ENCODE peak calls at places on chromosomes 1 and 21, in seven cellular contexts. U is stimulated activated CD8-positive, alpha-beta memory T cell treated with anti-CD3 and anti-CD28 coated beads, Interleukin-15, amount 100 ng/mL, for 1 hour; Z is NCI-H1105; O is LNCaP clone FGC; A is progenitor cell of endocrine pancreas; F is G401; P is activated CD4-positive, alpha-beta T cell treated with anti-CD3 and anti-CD28 coated beads, Interleukin-2, amount 50 U/mL, for 48 hours. B is an unnamed sample.

GRCh38 chr1:110196917-110197782 is 13.0 kb upstream of the KCNC4 start:
- DNase-seq in U (no peak), Z (peak), O (no peak), A (peak), F (peak), P (no peak), B (peak)

GRCh38 chr1:217076902-217077301 is 353.7 kb upstream of the ESRRG start:
- DNase-seq in U (no peak), Z (no peak), O (no peak), A (no peak), F (peak), P (no peak), B (no peak)

GRCh38 chr1:30879940-30880339 is 28.6 kb downstream of the SDC3 start:
- DNase-seq in U (no peak), Z (peak), O (no peak), A (no peak), F (peak), P (no peak), B (peak)

GRCh38 chr1:167328762-167329483 is 108.2 kb downstream of the POU2F1 start:
- DNase-seq in U (no peak), Z (no peak), O (no peak), A (no peak), F (peak), P (no peak), B (no peak)

GRCh38 chr1:156811171-156811570 is 5.5 kb downstream of the SH2D2A start:
- DNase-seq in U (no peak), Z (no peak), O (no peak), A (no peak), F (no peak), P (no peak), B (peak)

GRCh38 chr21:38499296-38499695 is 1.0 kb upstream of the ERG start:
- DNase-seq in U (no peak), Z (no peak), O (no peak), A (no peak), F (no peak), P (no peak), B (no peak)

GRCh38 chr1:231591466-231591865 is 35.1 kb upstream of the DISC1 start:
- DNase-seq in U (no peak), Z (no peak), O (no peak), A (no peak), F (no peak), P (no peak), B (no peak)

GRCh38 chr1:175810305-175810704 is 66.9 kb upstream of the TNR start:
- DNase-seq in U (no peak), Z (no peak), O (peak), A (no peak), F (no peak), P (no peak), B (no peak)

B was measured in SK-N-DZ.